ENCODE peak calls at places on chromosomes 11 and 22, in four cellular contexts. T is left lung, R is PC-9, E is AG10803. H is an unnamed sample.

GRCh38 chr11:45886816-45887520 is 1.5 kb downstream of the MAPK8IP1 start:
- DNase-seq in T (no peak), E (no peak), R (no peak), H (no peak)

GRCh38 chr11:83508804-83509203 is 222.6 kb upstream of the CCDC90B start:
- DNase-seq in T (no peak), E (peak), R (peak), H (no peak)

GRCh38 chr11:104625246-104625645 is 273.0 kb downstream of the CASP12 start:
- DNase-seq in R (no peak), T (no peak), E (peak), H (peak)

GRCh38 chr11:125295922-125296321 is 131.4 kb downstream of the PKNOX2 start:
- DNase-seq in T (no peak), E (no peak), R (no peak), H (no peak)

GRCh38 chr11:78622666-78623065 is 48.0 kb upstream of the NARS2 start:
- DNase-seq in R (no peak), E (no peak), T (no peak), H (no peak)

GRCh38 chr11:110837535-110838127 is 125.4 kb upstream of the ARHGAP20 start:
- DNase-seq in T (no peak), R (no peak), E (no peak), H (no peak)

GRCh38 chr11:119193626-119194025 is 8.4 kb downstream of the NHERF4 start:
- DNase-seq in E (no peak), T (no peak), R (no peak), H (no peak)

GRCh38 chr22:29300467-29300806 is 6.0 kb upstream of the GAS2L1 start:
- DNase-seq in T (no peak), E (no peak), R (no peak), H (no peak)

GRCh38 chr22:44019846-44020245 is 4.3 kb upstream of the PARVB start:
- DNase-seq in E (peak), R (no peak), T (no peak), H (no peak)

GRCh38 chr11:43852057-43852636 is 28.5 kb upstream of the ALKBH3 start:
- DNase-seq in T (peak), E (peak), R (peak), H (peak)

GRCh38 chr22:41237036-41237706 is 3.6 kb downstream of the CHADL start:
- DNase-seq in T (no peak), R (no peak), E (no peak), H (no peak)
- H3K4me3 ChIP-seq in T (peak), R (peak), E (peak), H (no peak)

DNA sequence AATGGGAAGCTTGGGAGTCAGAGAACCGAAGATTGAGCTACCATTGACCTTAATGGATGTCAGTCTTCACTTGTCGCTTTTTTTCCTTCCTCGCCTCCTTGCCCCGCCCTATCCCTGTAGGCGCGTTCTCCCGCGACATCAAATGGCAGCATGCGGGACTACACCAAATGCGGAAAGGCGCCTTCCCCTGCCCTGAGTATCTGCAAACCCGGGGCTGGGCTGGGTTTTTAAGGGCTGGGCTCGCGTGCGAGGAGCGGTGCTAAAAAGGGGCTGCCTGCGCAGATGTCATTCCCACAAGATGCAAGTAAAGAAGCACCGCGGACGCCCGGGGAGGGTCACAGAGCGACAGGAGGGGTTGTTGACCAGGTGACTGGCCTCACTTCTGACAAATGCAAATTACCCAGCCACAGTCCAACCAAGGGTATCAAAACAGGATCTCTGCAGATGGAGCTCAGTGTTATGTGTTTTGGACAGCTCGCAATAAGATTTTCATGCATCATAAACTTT is 4.7 kb upstream of the FAM111B start:
- DNase-seq in R (no peak), T (peak), E (peak), H (peak)
- TF ChIP-seq CTCF in R (no peak), T (peak), E (peak), H (peak)

GRCh38 chr22:42270178-42270511 is 308 bp downstream of the TCF20 start:
- DNase-seq in R (no peak), T (no peak), E (no peak), H (no peak)

GRCh38 chr22:42272431-42273004 is 2.1 kb upstream of the TCF20 start:
- DNase-seq in E (no peak), R (no peak), T (no peak), H (no peak)

GRCh38 chr22:42271906-42272305 is 1.5 kb upstream of the TCF20 start:
- DNase-seq in R (no peak), E (no peak), T (no peak), H (no peak)

GRCh38 chr22:42270512-42271190 is at the start of gene TCF20:
- DNase-seq in R (peak), E (peak), T (peak), H (peak)

GRCh38 chr22:42271191-42271813 is 849 bp upstream of the TCF20 start:
- DNase-seq in T (no peak), E (no peak), R (no peak), H (no peak)
- H3K4me3 ChIP-seq in T (peak), E (no peak), R (peak), H (no peak)

DNA sequence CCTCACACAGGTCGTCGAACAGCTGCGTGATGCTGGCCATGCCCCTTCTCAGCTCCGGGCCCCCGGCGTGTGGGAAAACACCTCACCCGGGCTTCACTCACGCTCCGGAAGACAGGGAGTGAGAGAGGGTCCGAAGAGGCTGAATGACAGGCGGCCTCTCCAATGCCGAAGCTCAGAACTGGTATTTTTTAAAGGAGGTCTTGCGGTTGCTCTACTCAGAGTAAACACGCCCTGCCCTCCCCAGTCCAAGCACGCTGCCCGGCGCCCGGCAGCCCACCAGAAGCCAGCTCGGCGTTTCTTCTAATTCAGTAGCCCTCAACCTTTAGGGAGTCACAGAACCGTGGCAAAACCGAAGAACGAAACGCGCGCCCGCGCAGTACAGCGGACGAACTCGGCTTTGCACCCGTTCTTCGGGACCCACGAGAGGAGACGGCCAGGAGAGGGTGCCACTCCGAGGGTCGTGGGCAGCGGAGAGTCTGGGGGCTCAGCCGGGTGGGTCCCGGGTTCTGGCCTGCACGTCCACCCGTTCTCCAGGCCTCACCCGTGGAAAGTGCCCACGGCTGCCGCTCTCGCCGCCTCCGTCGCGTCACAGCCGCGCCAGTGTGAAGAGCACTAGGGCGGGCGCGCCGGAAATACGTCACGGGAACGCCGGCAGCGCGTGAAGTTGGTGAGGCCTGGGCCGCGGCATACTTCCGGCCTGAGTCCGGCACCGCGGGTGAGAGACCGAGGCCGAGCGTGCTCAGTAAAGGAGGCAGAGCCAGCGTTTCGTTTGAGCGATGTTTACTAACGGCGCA is at the start of gene TUBGCP6:
- DNase-seq in T (peak), E (peak), R (peak), H (peak)
- TF ChIP-seq CTCF in T (peak), E (peak), R (peak), H (no peak)